ENCODE peak calls at places on chromosome 4, in seven cellular contexts. N is right cardiac atrium, Q is mucosa of descending colon, Y is upper lobe of left lung, U is HCT116, S is colonic mucosa, B is IMR-90. I is an unnamed sample.
A peak's percentile ranks its signal among the peaks of the same experiment; 100 is the strongest.

GRCh38 chr4:84498203-84499026 is 677 bp downstream of the NKX6-1 start:
- DNase-seq in Q (no peak), B (peak; percentile 7), S (no peak), N (peak; percentile 40), Y (peak; percentile 88), U (peak; percentile 8), I (no peak)

GRCh38 chr4:1201851-1202525 is 29.6 kb upstream of the SPON2 start:
- DNase-seq in B (peak; percentile 95), Y (no peak), U (no peak), N (peak; percentile 65), Q (peak; percentile 87), S (peak; percentile 53), I (no peak)

GRCh38 chr4:78168029-78168428 is 110.9 kb downstream of the FRAS1 start:
- DNase-seq in N (no peak), U (no peak), B (no peak), Q (no peak), S (no peak), Y (no peak), I (no peak)

GRCh38 chr4:59222231-59222630 is 1977.9 kb upstream of the ADGRL3 start:
- DNase-seq in B (no peak), U (no peak), S (no peak), Q (no peak), N (no peak), Y (no peak), I (no peak)

GRCh38 chr4:104394409-104394813 is 100.3 kb downstream of the CXXC4 start:
- DNase-seq in Y (no peak), U (no peak), B (no peak), N (no peak), Q (peak; percentile 22), S (no peak), I (no peak)

GRCh38 chr4:189202182-189202868 is 738.3 kb upstream of the FRG1 start:
- DNase-seq in N (peak; percentile 72), S (peak; percentile 32), U (peak; percentile 28), Y (peak; percentile 90), B (peak; percentile 92), Q (peak; percentile 58), I (peak; percentile 3)

GRCh38 chr4:138616775-138617174 is 374.6 kb upstream of the SLC7A11 start:
- DNase-seq in U (no peak), S (no peak), N (no peak), Q (no peak), B (peak; percentile 68), Y (no peak), I (no peak)

GRCh38 chr4:152936446-152937279 is 540 bp downstream of the FHDC1 start:
- DNase-seq in Q (peak; percentile 70), B (peak; percentile 16), S (peak; percentile 47), Y (peak; percentile 88), N (peak; percentile 27), U (no peak), I (peak; percentile 19)

GRCh38 chr4:95216636-95217035 is 332.1 kb downstream of the UNC5C start:
- DNase-seq in N (no peak), B (no peak), Q (no peak), S (no peak), Y (no peak), U (no peak), I (no peak)

GRCh38 chr4:183876268-183876934 is 28.7 kb upstream of the STOX2 start:
- DNase-seq in B (peak; percentile 85), Y (peak; percentile 68), Q (no peak), U (no peak), N (peak; percentile 91), S (no peak), I (peak; percentile 83)

GRCh38 chr4:3354455-3354811 is 61.6 kb downstream of the RGS12 start:
- DNase-seq in Y (no peak), S (no peak), Q (no peak), N (no peak), B (no peak), U (no peak), I (no peak)

GRCh38 chr4:186924723-186925122 is 201.1 kb upstream of the FAT1 start:
- DNase-seq in Q (no peak), U (no peak), Y (no peak), N (no peak), B (peak; percentile 40), S (no peak), I (no peak)

GRCh38 chr4:169611157-169611556 is 1.2 kb downstream of the NEK1 start:
- DNase-seq in Q (no peak), B (no peak), Y (no peak), S (no peak), N (no peak), U (no peak), I (no peak)

GRCh38 chr4:54092800-54093608 is 7.0 kb upstream of the GSX2 start:
- DNase-seq in B (no peak), U (no peak), S (no peak), Q (no peak), N (no peak), Y (peak; percentile 41), I (no peak)

GRCh38 chr4:182856862-182857261 is 60.3 kb downstream of the DCTD start:
- DNase-seq in B (no peak), Q (no peak), Y (peak; percentile 72), U (no peak), S (no peak), N (no peak), I (no peak)

GRCh38 chr4:22170353-22170752 is 221.8 kb upstream of the KCNIP4 start:
- DNase-seq in B (peak; percentile 60), U (no peak), Q (no peak), Y (no peak), S (no peak), N (no peak), I (peak; percentile 74)

DNA sequence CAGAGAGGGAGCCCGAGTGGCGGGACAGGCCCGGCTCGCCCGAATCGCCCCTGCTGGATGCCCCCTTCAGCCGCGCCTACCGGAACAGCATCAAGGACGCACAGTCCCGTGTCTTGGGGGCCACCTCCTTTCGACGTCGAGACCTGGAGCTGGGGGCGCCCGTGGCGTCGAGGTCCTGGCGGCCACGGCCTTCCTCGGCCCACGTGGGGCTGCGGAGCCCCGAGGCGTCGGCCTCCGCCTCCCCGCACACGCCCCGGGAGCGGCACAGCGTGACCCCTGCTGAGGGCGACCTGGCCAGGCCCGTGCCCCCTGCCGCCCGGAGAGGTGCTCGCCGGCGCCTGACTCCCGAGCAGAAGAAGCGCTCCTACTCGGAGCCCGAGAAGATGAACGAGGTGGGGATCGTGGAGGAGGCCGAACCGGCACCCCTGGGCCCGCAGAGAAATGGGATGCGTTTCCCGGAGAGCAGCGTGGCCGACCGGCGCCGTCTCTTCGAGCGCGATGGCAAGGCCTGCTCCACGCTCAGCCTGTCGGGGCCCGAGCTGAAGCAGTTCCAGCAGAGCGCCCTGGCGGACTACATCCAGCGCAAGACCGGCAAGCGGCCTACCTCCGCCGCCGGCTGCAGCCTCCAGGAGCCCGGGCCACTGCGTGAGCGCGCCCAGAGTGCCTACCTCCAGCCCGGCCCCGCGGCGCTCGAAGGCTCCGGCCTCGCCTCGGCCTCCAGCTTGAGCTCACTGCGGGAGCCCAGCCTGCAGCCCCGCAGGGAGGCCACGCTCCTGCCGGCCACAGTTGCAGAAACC is 156.9 kb downstream of the SOWAHB start:
- DNase-seq in B (no peak), S (no peak), Q (no peak), N (no peak), U (no peak), Y (peak; percentile 82), I (no peak)
- H3K4me1 ChIP-seq in B (peaks cover 38% of the 10 kb centered on the region), S (no peaks in the 10 kb centered on the region), Q (peaks cover 4% of the 10 kb centered on the region), N (peaks cover 5% of the 10 kb centered on the region), U (peaks cover 7% of the 10 kb centered on the region), Y (peaks cover 6% of the 10 kb centered on the region), I (no peaks in the 10 kb centered on the region)

GRCh38 chr4:10051536-10052135 is 30.3 kb upstream of the SLC2A9 start:
- DNase-seq in B (no peak), N (no peak), Y (no peak), S (no peak), Q (no peak), U (no peak), I (no peak)

GRCh38 chr4:10050171-10051120 is 29.1 kb upstream of the SLC2A9 start:
- DNase-seq in Q (no peak), Y (no peak), N (no peak), U (no peak), S (no peak), B (no peak), I (peak; percentile 59)

GRCh38 chr4:10045481-10045880 is 24.2 kb upstream of the SLC2A9 start:
- DNase-seq in N (no peak), U (peak; percentile 80), S (no peak), B (peak; percentile 20), Y (no peak), Q (no peak), I (peak; percentile 54)

GRCh38 chr4:10047967-10048366 is 26.7 kb upstream of the SLC2A9 start:
- DNase-seq in Y (no peak), B (no peak), S (no peak), N (no peak), U (no peak), Q (no peak), I (no peak)

GRCh38 chr4:10048931-10049655 is 27.8 kb upstream of the SLC2A9 start:
- DNase-seq in Q (no peak), U (no peak), Y (no peak), N (no peak), S (no peak), B (no peak), I (peak; percentile 76)
- H3K4me1 ChIP-seq in Q (no peaks in the 10 kb centered on the region), U (peaks cover 25% of the 10 kb centered on the region), Y (peaks cover 6% of the 10 kb centered on the region), N (peaks cover 2% of the 10 kb centered on the region), S (no peaks in the 10 kb centered on the region), B (no peaks in the 10 kb centered on the region), I (peaks cover 15% of the 10 kb centered on the region)

DNA sequence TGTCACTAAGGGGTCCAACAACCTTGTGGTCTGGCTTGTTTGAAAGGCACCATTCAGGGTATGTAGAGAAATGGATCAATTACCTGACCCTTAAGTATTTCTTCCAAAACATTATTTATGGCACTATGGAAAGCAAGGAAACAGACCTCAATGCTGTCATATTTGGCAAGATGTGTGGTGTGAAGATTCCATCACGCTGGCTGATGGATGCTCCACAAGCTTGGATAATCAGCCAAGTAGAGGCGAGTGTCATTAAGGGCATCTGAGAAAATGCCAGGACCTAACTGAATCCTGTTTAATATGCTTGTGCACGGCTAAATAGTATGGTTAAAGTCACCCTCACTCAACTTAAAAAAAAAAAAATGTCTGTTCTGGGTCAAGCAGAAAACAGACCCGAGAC is 120.7 kb downstream of the COMMD8 start:
- DNase-seq in U (no peak), N (no peak), S (no peak), Q (no peak), Y (no peak), B (no peak), I (no peak)
- H3K4me1 ChIP-seq in U (no peaks in the 10 kb centered on the region), N (no peaks in the 10 kb centered on the region), S (no peaks in the 10 kb centered on the region), Q (no peaks in the 10 kb centered on the region), Y (no peaks in the 10 kb centered on the region), B (peaks cover 1% of the 10 kb centered on the region), I (no peaks in the 10 kb centered on the region)

DNA sequence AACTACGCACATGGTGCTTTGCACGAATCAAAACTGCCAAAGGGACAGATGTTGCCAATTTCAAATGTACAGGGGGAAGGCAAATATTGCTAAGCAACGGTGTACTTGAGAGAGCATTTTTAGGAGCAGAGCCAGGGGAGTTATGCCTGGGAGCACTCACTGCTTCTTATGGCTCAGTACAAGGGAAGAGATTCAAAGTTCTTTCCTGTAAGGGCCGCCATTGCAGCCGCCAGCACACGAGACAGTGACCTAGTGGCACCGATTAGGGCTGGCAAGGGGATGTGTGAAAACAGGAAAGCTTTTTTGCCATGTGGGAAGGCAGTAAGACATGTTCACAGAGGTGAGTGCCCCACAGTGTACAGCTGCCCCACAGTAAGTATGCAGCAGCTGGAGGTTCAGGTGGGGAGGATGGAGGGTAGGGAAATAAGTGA is 133.8 kb downstream of the AFF1 start:
- DNase-seq in Q (no peak), N (no peak), S (no peak), U (no peak), Y (no peak), B (no peak), I (no peak)
- H3K4me1 ChIP-seq in Q (peaks cover 14% of the 10 kb centered on the region), N (peaks cover 6% of the 10 kb centered on the region), S (peaks cover 14% of the 10 kb centered on the region), U (no peaks in the 10 kb centered on the region), Y (peaks cover 28% of the 10 kb centered on the region), B (peaks cover under 1% of the 10 kb centered on the region), I (peaks cover 10% of the 10 kb centered on the region)

I was measured in foreskin keratinocyte.